ENCODE peak calls at places on chromosome 7, in five cellular contexts. R is CD4-positive, CD25-positive, alpha-beta regulatory T cell; Q is transverse colon; H is neuronal stem cell; Z is MM.1S. T is an unnamed sample. For H3K9me3, the result is how much of the 10 kb centered on the place peaks cover.

GRCh38 chr7:115728518-115728917 is 302.0 kb downstream of the TFEC start:
- DNase-seq in R (no peak), Q (no peak), H (no peak), Z (no peak), T (no peak)

GRCh38 chr7:142854505-142855400 is at the start of gene EPHB6:
- DNase-seq in R (peak), Q (peak), H (peak), Z (peak), T (peak)

GRCh38 chr7:92645531-92646061 is 55.4 kb upstream of the FAM133B start:
- DNase-seq in R (no peak), Q (peak), H (no peak), Z (no peak), T (no peak)

GRCh38 chr7:51539840-51540239 is 223.2 kb upstream of the COBL start:
- DNase-seq in R (no peak), Q (no peak), H (no peak), Z (peak), T (no peak)

GRCh38 chr7:2105280-2105679 is 127.5 kb downstream of the MAD1L1 start:
- DNase-seq in R (no peak), Q (no peak), H (no peak), Z (no peak), T (no peak)

GRCh38 chr7:139078911-139079310 is 30.6 kb downstream of the ZC3HAV1 start:
- DNase-seq in R (no peak), Q (no peak), H (no peak), Z (no peak), T (no peak)

GRCh38 chr7:151194188-151194587 is 7.1 kb upstream of the ASB10 start:
- DNase-seq in R (no peak), Q (no peak), H (no peak), Z (no peak), T (no peak)

GRCh38 chr7:36863901-36864701 is 139.8 kb upstream of the AOAH start:
- DNase-seq in R (no peak), Q (peak), H (no peak), Z (no peak), T (no peak)

GRCh38 chr7:1632506-1632905 is 37.6 kb upstream of the ELFN1 start:
- DNase-seq in R (no peak), Q (no peak), H (no peak), Z (no peak), T (no peak)

DNA sequence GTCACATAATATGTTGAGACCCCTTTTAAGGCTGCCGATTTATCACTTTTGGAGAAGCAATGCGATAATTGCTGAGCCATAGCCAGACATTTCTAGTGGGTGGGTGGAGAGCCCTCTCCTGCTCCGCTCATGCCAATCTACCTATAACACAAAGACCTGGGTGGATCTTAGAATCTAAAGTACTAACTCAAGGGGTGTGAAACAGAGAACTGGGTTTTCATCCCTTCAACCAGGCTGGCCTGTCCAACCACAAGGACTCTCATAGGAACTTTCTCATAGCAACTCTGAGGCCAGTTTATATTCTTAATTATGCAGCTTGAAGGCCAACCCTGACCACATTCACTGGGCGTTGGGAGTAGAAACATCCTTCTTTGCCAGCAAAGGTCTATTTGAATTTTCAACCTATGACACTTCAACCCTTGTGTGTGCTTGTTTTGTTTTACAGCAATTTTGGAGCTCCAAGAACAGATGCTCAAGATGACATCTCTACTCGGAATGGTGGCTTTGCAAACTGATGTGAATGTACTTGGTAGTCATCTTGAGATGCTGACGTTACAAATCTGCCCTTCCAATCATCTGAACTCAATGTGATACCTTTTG is 1198.2 kb upstream of the AUTS2 start:
- DNase-seq in R (no peak), Q (no peak), H (no peak), Z (no peak), T (no peak)
- H3K9me3 ChIP-seq in R (under half), Q (under half), H (under half), Z (under half), T (under half)

DNA sequence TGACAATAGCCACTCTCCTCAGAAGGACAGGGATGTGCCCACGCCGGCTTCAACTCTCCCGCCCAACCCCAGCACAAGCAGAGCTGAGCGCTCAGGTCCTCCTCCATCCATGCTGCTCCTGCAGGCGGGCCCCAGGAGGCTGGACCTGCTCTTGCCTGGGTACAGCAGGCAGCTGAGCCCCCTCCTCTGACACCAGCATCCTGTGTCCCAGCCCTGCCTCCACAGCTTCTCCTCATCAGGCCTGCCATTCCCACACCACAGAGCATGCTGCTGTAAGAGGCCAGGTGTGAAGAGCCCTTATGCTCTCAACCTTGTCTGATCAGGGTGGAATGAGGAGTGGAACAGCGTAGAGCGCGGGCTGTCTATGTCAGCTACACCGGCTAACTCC is 302.2 kb downstream of the PTPRN2 start:
- DNase-seq in R (no peak), Q (no peak), H (no peak), Z (no peak), T (peak)
- H3K9me3 ChIP-seq in R (under half), Q (under half), H (under half), Z (under half), T (under half)

DNA sequence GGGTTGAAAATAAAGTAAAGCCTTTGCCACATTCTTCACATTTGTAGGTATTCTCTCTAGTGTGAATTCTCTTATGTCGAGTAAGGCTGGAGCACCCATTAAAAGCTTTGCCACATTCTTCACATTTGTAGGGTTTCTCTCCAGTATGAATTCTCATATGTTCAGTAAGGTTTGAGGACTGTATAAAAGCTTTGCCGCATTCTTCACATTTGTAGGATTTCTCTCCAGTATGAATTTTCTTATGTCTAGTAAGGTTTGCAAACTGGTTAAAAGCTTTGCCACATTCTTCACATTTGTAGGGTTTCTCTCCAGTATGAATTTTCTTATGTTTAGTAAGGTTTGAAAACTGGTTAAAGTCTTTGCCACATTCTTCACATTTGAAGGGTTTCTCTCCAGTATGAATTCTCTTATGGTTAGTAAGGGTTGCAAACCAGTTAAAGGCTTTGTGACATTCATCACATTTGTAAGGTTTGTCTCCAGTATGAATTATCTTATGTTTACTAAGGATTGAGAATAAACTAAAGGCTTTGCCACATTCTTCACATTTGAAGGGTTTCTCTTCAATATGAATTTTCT is 41.4 kb downstream of the ZNF680 start:
- DNase-seq in R (no peak), Q (no peak), H (no peak), Z (no peak), T (no peak)
- H3K9me3 ChIP-seq in R (half or more), Q (half or more), H (half or more), Z (under half), T (half or more)

GRCh38 chr7:5065107-5065407 is 19.4 kb downstream of the RBAK start:
- DNase-seq in R (no peak), Q (no peak), H (no peak), Z (no peak), T (no peak)
- H3K9me3 ChIP-seq in R (half or more), Q (half or more), H (half or more), Z (under half), T (half or more)